ENCODE peak calls at places on chromosomes 3 and 15, in nine cellular contexts. F is iPS DF 19.7; H is CD4-positive, CD25-positive, alpha-beta regulatory T cell; G is thoracic aorta; M is T-helper 9 cell; L is HL-60; N is kidney epithelial cell; U is GM13976; Q is stimulated activated CD8-positive, alpha-beta memory T cell treated with anti-CD3 and anti-CD28 coated beads, Interleukin-15, amount 100 ng/mL, for 24 hours. V is an unnamed sample.

GRCh38 chr3:12659316-12660015 is 4.5 kb downstream of the RAF1 start:
- DNase-seq in H (no peak), G (no peak), U (no peak), N (no peak), L (no peak), M (no peak), Q (no peak), F (no peak), V (no peak)

GRCh38 chr15:33310481-33311311 is at the start of gene RYR3:
- DNase-seq in N (no peak), Q (no peak), H (no peak), G (no peak), U (no peak), F (no peak), M (no peak), L (no peak), V (no peak)

GRCh38 chr3:194867270-194867983 is 181.7 kb downstream of the FAM43A start:
- DNase-seq in H (no peak), F (no peak), U (no peak), M (no peak), Q (no peak), N (no peak), G (no peak), L (peak), V (no peak)

GRCh38 chr3:45480218-45480617 is 91.8 kb downstream of the LARS2 start:
- DNase-seq in G (no peak), Q (no peak), F (no peak), U (no peak), H (no peak), M (no peak), N (no peak), L (no peak), V (no peak)

GRCh38 chr3:41690766-41691563 is 270.9 kb downstream of the ULK4 start:
- DNase-seq in H (no peak), F (no peak), L (no peak), Q (no peak), M (no peak), G (no peak), N (no peak), U (no peak), V (no peak)

GRCh38 chr15:96893159-96893906 is 562.8 kb downstream of the NR2F2 start:
- DNase-seq in G (no peak), U (no peak), L (peak), N (peak), F (peak), H (no peak), M (no peak), Q (no peak), V (peak)

GRCh38 chr3:133933097-133934024 is 37.7 kb upstream of the RAB6B start:
- DNase-seq in L (no peak), F (no peak), H (no peak), N (no peak), M (no peak), G (no peak), Q (no peak), U (peak), V (no peak)

GRCh38 chr3:134374791-134375541 is 719 bp upstream of the AMOTL2 start:
- DNase-seq in H (no peak), Q (no peak), U (no peak), N (no peak), F (peak), G (no peak), L (no peak), M (no peak), V (peak)

GRCh38 chr15:75648156-75649000 is 666 bp downstream of the SNX33 start:
- DNase-seq in H (no peak), Q (no peak), L (no peak), G (no peak), M (no peak), N (no peak), U (peak), F (no peak), V (no peak)